ENCODE peak calls at places on chromosomes 2 and 18, in six cellular contexts. N is stimulated activated CD8-positive, alpha-beta memory T cell treated with anti-CD3 and anti-CD28 coated beads, Interleukin-15, amount 100 ng/mL, for 24 hours; X is smooth muscle cell of the brain vasculature; P is NCI-H2081; Y is astrocyte of the spinal cord; F is type B pancreatic cell. Q is an unnamed sample.

GRCh38 chr2:27723372-27724144 is 48.0 kb upstream of the MRPL33 start:
- DNase-seq in N (no peak), P (peak), F (no peak), X (no peak), Y (peak), Q (peak)

GRCh38 chr2:210198326-210198725 is 26.9 kb downstream of the ACADL start:
- DNase-seq in P (no peak), X (no peak), F (no peak), N (no peak), Y (peak), Q (no peak)

GRCh38 chr2:109209412-109209811 is 80.4 kb downstream of the SH3RF3 start:
- DNase-seq in P (no peak), Y (peak), N (no peak), X (no peak), F (no peak), Q (no peak)

GRCh38 chr18:10329116-10329515 is 125.3 kb upstream of the APCDD1 start:
- DNase-seq in N (no peak), F (no peak), Y (peak), P (no peak), X (no peak), Q (no peak)

GRCh38 chr2:231110551-231110950 is 14.3 kb downstream of the HTR2B start:
- DNase-seq in P (no peak), F (no peak), X (peak), Y (peak), N (no peak), Q (no peak)

GRCh38 chr2:28684142-28684858 is 67.3 kb upstream of the PPP1CB start:
- DNase-seq in Y (no peak), P (no peak), F (no peak), X (no peak), N (no peak), Q (no peak)

GRCh38 chr2:14601070-14601770 is 31.3 kb upstream of the LRATD1 start:
- DNase-seq in P (no peak), N (no peak), Y (peak), F (no peak), X (no peak), Q (no peak)

GRCh38 chr2:34105015-34105767 is 506.1 kb upstream of the FAM98A start:
- DNase-seq in P (no peak), X (peak), N (no peak), Y (peak), F (no peak), Q (no peak)

GRCh38 chr2:44016282-44016681 is 20.5 kb upstream of the LRPPRC start:
- DNase-seq in N (no peak), X (peak), P (no peak), Y (peak), F (peak), Q (no peak)

GRCh38 chr2:109218087-109218791 is 89.2 kb downstream of the SH3RF3 start:
- DNase-seq in Y (peak), X (no peak), P (peak), F (peak), N (no peak), Q (no peak)

GRCh38 chr2:210965472-210965871 is 409.1 kb downstream of the CPS1 start:
- DNase-seq in Y (no peak), P (no peak), X (no peak), F (no peak), N (no peak), Q (no peak)

GRCh38 chr18:31267823-31268481 is 50.0 kb upstream of the DSG1 start:
- DNase-seq in X (no peak), P (no peak), F (no peak), Y (no peak), N (no peak), Q (no peak)

GRCh38 chr2:120818441-120818920 is 82.8 kb downstream of the GLI2 start:
- DNase-seq in F (no peak), P (no peak), X (no peak), Y (peak), N (no peak), Q (no peak)

GRCh38 chr18:25250610-25250859 is 101.4 kb downstream of the ZNF521 start:
- DNase-seq in X (no peak), P (no peak), N (no peak), Y (no peak), F (no peak), Q (no peak)

GRCh38 chr2:155841442-155841841 is 491.1 kb downstream of the NR4A2 start:
- DNase-seq in Y (no peak), P (no peak), X (no peak), F (no peak), N (no peak), Q (no peak)

GRCh38 chr2:189249901-189250300 is 70.3 kb upstream of the COL5A2 start:
- DNase-seq in X (no peak), Y (no peak), F (no peak), P (no peak), N (no peak), Q (no peak)

Q was measured in hypothalamus.